ENCODE peak calls at places on chromosome 9, in five cellular contexts. One of them, this sample, is unnamed.

GRCh38 chr9:87148391-87149237 is 201.3 kb upstream of the GAS1 start:
- DNase-seq in spleen: peak
- DNase-seq in H1: peak
- DNase-seq in prostate gland: peak
- DNase-seq in sigmoid colon: peak
- DNase-seq in this sample: no peak

GRCh38 chr9:32292611-32293010 is 91.8 kb upstream of the ACO1 start:
- DNase-seq in spleen: no peak
- DNase-seq in H1: no peak
- DNase-seq in prostate gland: no peak
- DNase-seq in sigmoid colon: no peak
- DNase-seq in this sample: no peak

GRCh38 chr9:20238921-20239320 is 383.4 kb downstream of the MLLT3 start:
- DNase-seq in spleen: no peak
- DNase-seq in H1: no peak
- DNase-seq in prostate gland: no peak
- DNase-seq in sigmoid colon: no peak
- DNase-seq in this sample: no peak

GRCh38 chr9:130305381-130305780 is 39.8 kb downstream of the HMCN2 start:
- DNase-seq in spleen: no peak
- DNase-seq in H1: no peak
- DNase-seq in prostate gland: no peak
- DNase-seq in sigmoid colon: peak
- DNase-seq in this sample: no peak

GRCh38 chr9:123795336-123795735 is 134.6 kb downstream of the DENND1A start:
- DNase-seq in spleen: no peak
- DNase-seq in H1: no peak
- DNase-seq in prostate gland: no peak
- DNase-seq in sigmoid colon: no peak
- DNase-seq in this sample: no peak

GRCh38 chr9:89149726-89150125 is 28.9 kb downstream of the SHC3 start:
- DNase-seq in spleen: no peak
- DNase-seq in H1: no peak
- DNase-seq in prostate gland: no peak
- DNase-seq in sigmoid colon: no peak
- DNase-seq in this sample: no peak

GRCh38 chr9:79766091-79766490 is 194.3 kb downstream of the TLE4 start:
- DNase-seq in spleen: no peak
- DNase-seq in H1: no peak
- DNase-seq in prostate gland: no peak
- DNase-seq in sigmoid colon: no peak
- DNase-seq in this sample: no peak

GRCh38 chr9:1100945-1101344 is 50.8 kb downstream of the DMRT2 start:
- DNase-seq in spleen: no peak
- DNase-seq in H1: peak
- DNase-seq in prostate gland: peak
- DNase-seq in sigmoid colon: no peak
- DNase-seq in this sample: no peak

GRCh38 chr9:128877852-128878251 is 3.9 kb downstream of the KYAT1 start:
- DNase-seq in spleen: no peak
- DNase-seq in H1: no peak
- DNase-seq in prostate gland: no peak
- DNase-seq in sigmoid colon: no peak
- DNase-seq in this sample: no peak

GRCh38 chr9:90466481-90466880 is 176.1 kb downstream of the DIRAS2 start:
- DNase-seq in spleen: no peak
- DNase-seq in H1: no peak
- DNase-seq in prostate gland: no peak
- DNase-seq in sigmoid colon: no peak
- DNase-seq in this sample: no peak

GRCh38 chr9:84170521-84171141 is 169.9 kb downstream of the SLC28A3 start:
- DNase-seq in spleen: peak
- DNase-seq in H1: no peak
- DNase-seq in prostate gland: peak
- DNase-seq in sigmoid colon: peak
- DNase-seq in this sample: no peak

GRCh38 chr9:1726993-1727759 is 288.0 kb upstream of the SMARCA2 start:
- DNase-seq in spleen: no peak
- DNase-seq in H1: no peak
- DNase-seq in prostate gland: no peak
- DNase-seq in sigmoid colon: no peak
- DNase-seq in this sample: no peak

GRCh38 chr9:36772449-36773370 is 200.0 kb downstream of the MELK start:
- DNase-seq in spleen: no peak
- DNase-seq in H1: no peak
- DNase-seq in prostate gland: no peak
- DNase-seq in sigmoid colon: no peak
- DNase-seq in this sample: no peak

GRCh38 chr9:21070171-21070571 is 7.6 kb downstream of the IFNB1 start:
- DNase-seq in spleen: no peak
- DNase-seq in H1: no peak
- DNase-seq in prostate gland: peak
- DNase-seq in sigmoid colon: peak
- DNase-seq in this sample: peak

GRCh38 chr9:78026416-78026815 is 5.2 kb downstream of the GNAQ start:
- DNase-seq in spleen: no peak
- DNase-seq in H1: no peak
- DNase-seq in prostate gland: no peak
- DNase-seq in sigmoid colon: no peak
- DNase-seq in this sample: no peak

GRCh38 chr9:78025186-78025585 is 6.4 kb downstream of the GNAQ start:
- DNase-seq in spleen: no peak
- DNase-seq in H1: no peak
- DNase-seq in prostate gland: no peak
- DNase-seq in sigmoid colon: no peak
- DNase-seq in this sample: no peak

GRCh38 chr9:78026947-78027346 is 4.7 kb downstream of the GNAQ start:
- DNase-seq in spleen: no peak
- DNase-seq in H1: no peak
- DNase-seq in prostate gland: no peak
- DNase-seq in sigmoid colon: no peak
- DNase-seq in this sample: no peak

GRCh38 chr9:78021692-78022091 is 9.9 kb downstream of the GNAQ start:
- DNase-seq in spleen: no peak
- DNase-seq in H1: no peak
- DNase-seq in prostate gland: peak
- DNase-seq in sigmoid colon: no peak
- DNase-seq in this sample: no peak

GRCh38 chr9:78023003-78023741 is 8.4 kb downstream of the GNAQ start:
- DNase-seq in spleen: no peak
- DNase-seq in H1: no peak
- DNase-seq in prostate gland: no peak
- DNase-seq in sigmoid colon: no peak
- DNase-seq in this sample: no peak
- TF ChIP-seq POLR2AphosphoS5 in spleen: peak
- TF ChIP-seq POLR2AphosphoS5 in H1: no peak
- TF ChIP-seq POLR2AphosphoS5 in prostate gland: no peak
- TF ChIP-seq POLR2AphosphoS5 in sigmoid colon: no peak
- TF ChIP-seq POLR2AphosphoS5 in this sample: no peak

GRCh38 chr9:35540315-35540714 is 50.4 kb downstream of the RUSC2 start:
- DNase-seq in spleen: no peak
- DNase-seq in H1: no peak
- DNase-seq in prostate gland: no peak
- DNase-seq in sigmoid colon: no peak
- DNase-seq in this sample: no peak

GRCh38 chr9:35533398-35533797 is 43.5 kb downstream of the RUSC2 start:
- DNase-seq in spleen: no peak
- DNase-seq in H1: no peak
- DNase-seq in prostate gland: no peak
- DNase-seq in sigmoid colon: no peak
- DNase-seq in this sample: no peak

GRCh38 chr9:35537898-35538297 is 48.0 kb downstream of the RUSC2 start:
- DNase-seq in spleen: no peak
- DNase-seq in H1: no peak
- DNase-seq in prostate gland: no peak
- DNase-seq in sigmoid colon: no peak
- DNase-seq in this sample: no peak

DNA sequence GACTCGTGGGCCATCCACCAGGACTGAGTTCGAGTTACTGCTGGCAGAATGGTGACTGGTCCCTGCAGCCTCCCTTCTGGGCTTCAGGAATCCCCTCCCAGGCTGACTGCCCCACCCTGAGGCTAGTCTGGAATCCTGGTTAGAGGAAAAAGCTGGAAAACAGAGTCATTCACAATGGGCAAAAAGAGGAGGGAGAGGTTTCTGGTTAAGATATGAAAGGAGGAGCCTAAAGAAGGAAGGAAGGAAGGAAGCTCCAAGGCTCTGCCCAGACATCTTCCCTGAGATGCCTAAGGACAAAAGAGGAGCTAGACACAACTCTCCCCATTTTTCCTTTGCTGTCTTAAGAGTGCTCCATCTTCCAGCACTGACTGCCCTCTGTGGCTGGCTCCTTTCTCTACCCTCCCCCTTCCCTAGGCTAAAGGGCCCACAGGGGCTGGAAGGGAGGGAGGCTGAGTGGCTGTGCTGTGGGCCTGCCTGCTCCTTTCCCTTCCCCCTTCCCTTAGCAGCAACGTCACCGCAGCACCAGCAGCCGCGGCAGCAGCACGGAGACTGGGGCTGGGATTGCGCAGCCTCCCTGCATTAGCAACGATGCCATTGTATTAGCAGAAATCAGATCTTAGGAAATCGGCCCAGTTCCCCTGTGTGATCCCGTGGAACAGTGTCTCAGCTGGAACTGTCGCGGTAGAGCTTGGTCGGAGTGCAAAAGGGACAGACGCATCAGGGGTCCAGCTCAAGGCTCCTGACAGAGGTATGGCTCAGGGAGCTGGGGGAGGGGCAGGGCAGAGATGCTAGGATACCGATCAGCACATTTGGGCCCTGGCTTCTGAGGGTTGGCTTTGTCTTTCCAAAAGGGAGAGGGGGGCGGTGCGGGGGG is 48.7 kb downstream of the RUSC2 start:
- DNase-seq in spleen: peak
- DNase-seq in H1: peak
- DNase-seq in prostate gland: no peak
- DNase-seq in sigmoid colon: peak
- DNase-seq in this sample: no peak
- TF ChIP-seq POLR2AphosphoS5 in spleen: peak
- TF ChIP-seq POLR2AphosphoS5 in H1: peak
- TF ChIP-seq POLR2AphosphoS5 in prostate gland: peak
- TF ChIP-seq POLR2AphosphoS5 in sigmoid colon: peak
- TF ChIP-seq POLR2AphosphoS5 in this sample: no peak

GRCh38 chr9:133362359-133363044 is 6.2 kb downstream of the SURF2 start:
- DNase-seq in spleen: no peak
- DNase-seq in H1: no peak
- DNase-seq in prostate gland: no peak
- DNase-seq in sigmoid colon: no peak
- DNase-seq in this sample: no peak
- TF ChIP-seq POLR2AphosphoS5 in spleen: peak
- TF ChIP-seq POLR2AphosphoS5 in H1: peak
- TF ChIP-seq POLR2AphosphoS5 in prostate gland: no peak
- TF ChIP-seq POLR2AphosphoS5 in sigmoid colon: no peak
- TF ChIP-seq POLR2AphosphoS5 in this sample: peak

GRCh38 chr9:18531127-18531526 is 57.2 kb downstream of the ADAMTSL1 start:
- DNase-seq in spleen: no peak
- DNase-seq in H1: no peak
- DNase-seq in prostate gland: no peak
- DNase-seq in sigmoid colon: no peak
- DNase-seq in this sample: no peak
- TF ChIP-seq POLR2AphosphoS5 in spleen: no peak
- TF ChIP-seq POLR2AphosphoS5 in H1: no peak
- TF ChIP-seq POLR2AphosphoS5 in prostate gland: no peak
- TF ChIP-seq POLR2AphosphoS5 in sigmoid colon: no peak
- TF ChIP-seq POLR2AphosphoS5 in this sample: no peak